ENCODE peak calls at places on chromosomes 13 and 19, in four cellular contexts. O, N, L and Z are unnamed samples.

GRCh38 chr13:49023441-49023840 is 47.7 kb downstream of the FNDC3A start:
- DNase-seq in O (no peak), N (no peak), L (no peak), Z (no peak)

GRCh38 chr19:3132971-3133792 is 2.7 kb upstream of the GNA15 start:
- DNase-seq in O (peak), N (peak), L (peak), Z (peak)

GRCh38 chr13:40777166-40777956 is 6.4 kb upstream of the MRPS31 start:
- DNase-seq in O (no peak), N (no peak), L (peak), Z (no peak)

GRCh38 chr13:77374339-77374738 is 47.4 kb upstream of the MYCBP2 start:
- DNase-seq in O (no peak), N (no peak), L (no peak), Z (no peak)

GRCh38 chr13:101018720-101019119 is 344.1 kb upstream of the TMTC4 start:
- DNase-seq in O (no peak), N (no peak), L (no peak), Z (no peak)

GRCh38 chr19:44718441-44719261 is 19.7 kb downstream of the CEACAM16 start:
- DNase-seq in O (peak), N (no peak), L (no peak), Z (no peak)

GRCh38 chr19:21483589-21484170 is 21.7 kb upstream of the ZNF429 start:
- DNase-seq in O (peak), N (peak), L (peak), Z (peak)

GRCh38 chr13:47188802-47189201 is 291.9 kb upstream of the HTR2A start:
- DNase-seq in O (no peak), N (no peak), L (no peak), Z (no peak)

GRCh38 chr13:49539313-49539712 is 43.6 kb downstream of the PHF11 start:
- DNase-seq in O (no peak), N (no peak), L (no peak), Z (no peak)

GRCh38 chr19:41195675-41196497 is 2.9 kb downstream of the CYP2S1 start:
- DNase-seq in O (no peak), N (no peak), L (peak), Z (no peak)

GRCh38 chr19:33368074-33368864 is 5.2 kb upstream of the CEBPG start:
- DNase-seq in O (no peak), N (no peak), L (no peak), Z (no peak)

GRCh38 chr13:102376314-102376713 is 25.5 kb downstream of the FGF14 start:
- DNase-seq in O (no peak), N (no peak), L (no peak), Z (no peak)

GRCh38 chr13:45332831-45333219 is 8.2 kb downstream of the TPT1 start:
- DNase-seq in O (no peak), N (no peak), L (no peak), Z (no peak)

GRCh38 chr13:36029171-36029570 is 102.0 kb downstream of the DCLK1 start:
- DNase-seq in O (no peak), N (no peak), L (no peak), Z (no peak)

GRCh38 chr19:46404884-46405658 is 8.3 kb downstream of the CCDC8 start:
- DNase-seq in O (no peak), N (no peak), L (peak), Z (no peak)

GRCh38 chr13:81473366-81473899 is 1132.5 kb upstream of the SPRY2 start:
- DNase-seq in O (no peak), N (no peak), L (no peak), Z (no peak)

GRCh38 chr13:100394005-100394695 is 194.4 kb downstream of the GGACT start:
- DNase-seq in O (no peak), N (no peak), L (peak), Z (no peak)

GRCh38 chr19:34165295-34165738 is 7.0 kb upstream of the LSM14A start:
- DNase-seq in O (no peak), N (no peak), L (no peak), Z (no peak)

GRCh38 chr19:42290523-42291436 is 11.2 kb upstream of the PRR19 start:
- DNase-seq in O (no peak), N (peak), L (peak), Z (no peak)

GRCh38 chr13:112842343-112842856 is 126.6 kb upstream of the MCF2L start:
- DNase-seq in O (peak), N (no peak), L (peak), Z (no peak)

GRCh38 chr19:6679139-6679538 is 9.2 kb upstream of the TNFSF14 start:
- DNase-seq in O (no peak), N (no peak), L (no peak), Z (no peak)

GRCh38 chr13:75749407-75749806 is 113.3 kb downstream of the LMO7 start:
- DNase-seq in O (no peak), N (no peak), L (no peak), Z (no peak)

GRCh38 chr13:94712287-94712811 is at the start of gene SOX21:
- DNase-seq in O (no peak), N (no peak), L (peak), Z (no peak)

GRCh38 chr13:101917475-101917810 is 465.0 kb downstream of the ITGBL1 start:
- DNase-seq in O (no peak), N (no peak), L (no peak), Z (no peak)

GRCh38 chr13:81609335-81609734 is 1268.4 kb upstream of the SPRY2 start:
- DNase-seq in O (no peak), N (no peak), L (no peak), Z (no peak)

GRCh38 chr13:95195146-95195545 is 106.1 kb downstream of the ABCC4 start:
- DNase-seq in O (no peak), N (no peak), L (no peak), Z (no peak)